ENCODE peak calls at places on chromosomes 7 and 10, in nine cellular contexts. H, R, W, L, M, S, I, E and O are unnamed samples.

GRCh38 chr10:62082729-62083412 is 181.4 kb downstream of the ARID5B start:
- DNase-seq in H (peak; percentile 36), R (no peak), W (no peak), L (peak; percentile 43), M (no peak), S (no peak), I (peak; percentile 73), E (no peak), O (no peak)

GRCh38 chr10:28909875-28910274 is 232.6 kb downstream of the BAMBI start:
- DNase-seq in H (no peak), R (no peak), W (no peak), L (no peak), M (no peak), S (no peak), I (no peak), E (no peak), O (no peak)

GRCh38 chr7:20219446-20220292 is 2.5 kb upstream of the MACC1 start:
- DNase-seq in H (peak; percentile 97), R (peak; percentile 39), W (peak; percentile 86), L (peak; percentile 73), M (peak; percentile 53), S (peak; percentile 80), I (peak; percentile 83), E (peak; percentile 92), O (peak; percentile 100)

GRCh38 chr7:133753513-133753912 is 373.6 kb upstream of the LRGUK start:
- DNase-seq in H (peak; percentile 76), R (no peak), W (no peak), L (no peak), M (no peak), S (no peak), I (no peak), E (no peak), O (peak; percentile 37)

GRCh38 chr10:27457966-27458365 is 46.1 kb upstream of the RAB18 start:
- DNase-seq in H (no peak), R (no peak), W (no peak), L (no peak), M (no peak), S (no peak), I (no peak), E (no peak), O (no peak)

GRCh38 chr10:126147866-126148578 is 240.3 kb downstream of the ADAM12 start:
- DNase-seq in H (no peak), R (no peak), W (no peak), L (no peak), M (no peak), S (no peak), I (no peak), E (no peak), O (no peak)

GRCh38 chr7:51645298-51645697 is 328.7 kb upstream of the COBL start:
- DNase-seq in H (no peak), R (no peak), W (no peak), L (no peak), M (no peak), S (no peak), I (no peak), E (no peak), O (no peak)

GRCh38 chr7:142012825-142013506 is 17.3 kb downstream of the MGAM start:
- DNase-seq in H (no peak), R (no peak), W (no peak), L (no peak), M (no peak), S (no peak), I (no peak), E (no peak), O (no peak)

GRCh38 chr7:96786998-96787395 is 77.4 kb upstream of the SEM1 start:
- DNase-seq in H (no peak), R (no peak), W (no peak), L (no peak), M (no peak), S (no peak), I (no peak), E (no peak), O (no peak)

GRCh38 chr10:74863508-74863907 is 37.1 kb downstream of the KAT6B start:
- DNase-seq in H (peak; percentile 12), R (no peak), W (no peak), L (no peak), M (no peak), S (no peak), I (no peak), E (no peak), O (no peak)

GRCh38 chr7:23336799-23337283 is 37.7 kb downstream of the MALSU1 start:
- DNase-seq in H (no peak), R (no peak), W (no peak), L (no peak), M (no peak), S (no peak), I (no peak), E (no peak), O (no peak)

GRCh38 chr7:26397786-26398435 is 106.2 kb downstream of the SNX10 start:
- DNase-seq in H (no peak), R (peak; percentile 44), W (no peak), L (peak; percentile 17), M (peak; percentile 33), S (no peak), I (peak; percentile 68), E (peak; percentile 91), O (no peak)

GRCh38 chr7:12258074-12258473 is 47.0 kb downstream of the TMEM106B start:
- DNase-seq in H (no peak), R (no peak), W (no peak), L (no peak), M (no peak), S (no peak), I (no peak), E (no peak), O (no peak)

GRCh38 chr7:11492307-11492706 is 339.7 kb downstream of the THSD7A start:
- DNase-seq in H (peak; percentile 14), R (no peak), W (no peak), L (no peak), M (no peak), S (no peak), I (no peak), E (no peak), O (no peak)

GRCh38 chr7:42893341-42894242 is 18.3 kb downstream of the C7orf25 start:
- DNase-seq in H (no peak), R (no peak), W (no peak), L (no peak), M (no peak), S (no peak), I (no peak), E (no peak), O (no peak)

GRCh38 chr7:105206985-105207384 is 181.7 kb downstream of the SRPK2 start:
- DNase-seq in H (no peak), R (no peak), W (no peak), L (no peak), M (no peak), S (no peak), I (no peak), E (no peak), O (no peak)

GRCh38 chr7:105204520-105204919 is 184.2 kb downstream of the SRPK2 start:
- DNase-seq in H (no peak), R (no peak), W (no peak), L (no peak), M (no peak), S (no peak), I (no peak), E (no peak), O (no peak)

GRCh38 chr7:105202561-105203130 is 186.1 kb downstream of the SRPK2 start:
- DNase-seq in H (no peak), R (no peak), W (no peak), L (no peak), M (no peak), S (no peak), I (no peak), E (no peak), O (no peak)

GRCh38 chr7:105205592-105206211 is 183.0 kb downstream of the SRPK2 start:
- DNase-seq in H (no peak), R (no peak), W (no peak), L (no peak), M (no peak), S (no peak), I (no peak), E (no peak), O (peak; percentile 18)

DNA sequence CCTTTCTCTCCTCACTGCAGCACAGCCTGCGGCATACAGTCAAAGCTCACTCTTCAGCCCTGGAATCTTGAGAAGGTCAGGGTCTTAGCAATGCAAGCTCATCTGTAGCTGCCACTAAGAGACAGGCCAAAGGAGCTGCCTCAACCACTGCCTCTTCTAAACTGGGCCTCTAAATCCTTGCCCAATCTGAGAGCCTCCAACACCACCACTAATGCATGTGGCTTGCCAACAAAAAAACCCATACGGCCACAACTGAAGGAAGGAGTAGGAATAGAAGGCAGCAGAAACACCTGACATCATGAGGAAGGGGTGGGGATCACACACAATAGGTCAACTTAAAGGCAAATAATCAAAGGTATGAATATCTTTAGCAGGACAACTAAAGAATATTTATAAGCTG is 183.8 kb downstream of the SRPK2 start:
- DNase-seq in H (no peak), R (no peak), W (no peak), L (no peak), M (no peak), S (no peak), I (no peak), E (no peak), O (no peak)
- H3K27ac ChIP-seq in H (no peak overlapping the region), R (no peak overlapping the region), W (no peak overlapping the region), L (no peak overlapping the region), M (no peak overlapping the region), S (no peak overlapping the region), I (no peak overlapping the region), E (no peak overlapping the region), O (no peak overlapping the region)

GRCh38 chr10:122229678-122230077 is 41.4 kb upstream of the BTBD16 start:
- DNase-seq in H (no peak), R (no peak), W (no peak), L (no peak), M (no peak), S (no peak), I (no peak), E (no peak), O (no peak)
- H3K36me3 ChIP-seq in H (peaks cover 10% of the 10 kb centered on the region), R (peaks cover 6% of the 10 kb centered on the region), W (peaks cover 3% of the 10 kb centered on the region), L (peaks cover 94% of the 10 kb centered on the region), M (peaks cover 23% of the 10 kb centered on the region), S (peaks cover 82% of the 10 kb centered on the region), I (no peaks in the 10 kb centered on the region), E (no peaks in the 10 kb centered on the region), O (no peaks in the 10 kb centered on the region)

DNA sequence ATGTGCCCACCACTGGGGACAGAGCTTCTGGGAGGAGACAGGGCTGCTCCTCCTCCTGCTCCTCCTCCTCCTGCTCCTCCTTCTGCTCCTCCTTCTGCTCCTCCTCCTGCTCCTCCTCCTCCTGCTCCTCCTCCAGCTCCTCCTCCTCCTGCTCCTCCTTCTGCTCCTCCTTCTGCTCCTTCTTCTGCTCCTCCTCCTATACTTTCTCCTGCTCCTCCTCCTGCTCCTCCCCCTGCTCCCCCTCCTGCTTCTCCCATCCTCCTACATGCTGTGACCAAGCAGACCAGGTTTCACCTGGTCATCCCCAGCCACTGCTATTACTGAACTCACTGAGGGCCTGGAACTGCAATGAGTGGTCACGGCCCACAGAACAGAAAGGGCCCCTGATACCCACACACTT is 154.0 kb upstream of the PPP2R2D start:
- DNase-seq in H (no peak), R (no peak), W (no peak), L (no peak), M (no peak), S (no peak), I (no peak), E (no peak), O (no peak)
- H3K9me3 ChIP-seq in H (peaks cover 13% of the 10 kb centered on the region), R (no peaks in the 10 kb centered on the region), W (no peaks in the 10 kb centered on the region), L (no peaks in the 10 kb centered on the region), M (no peaks in the 10 kb centered on the region), S (no peaks in the 10 kb centered on the region), I (no peaks in the 10 kb centered on the region), E (no peaks in the 10 kb centered on the region), O (no peaks in the 10 kb centered on the region)

GRCh38 chr7:158811461-158811860 is 17.8 kb downstream of the ESYT2 start:
- DNase-seq in H (peak; percentile 81), R (peak; percentile 34), W (peak; percentile 77), L (no peak), M (peak; percentile 65), S (no peak), I (no peak), E (no peak), O (peak; percentile 82)
- H3K27ac ChIP-seq in H (peak overlapping the region; percentile 55), R (peak overlapping the region; percentile 60), W (peak overlapping the region; percentile 6), L (peak overlapping the region; percentile 57), M (peak overlapping the region; percentile 82), S (peak overlapping the region; percentile 78), I (no peak overlapping the region), E (peak overlapping the region; percentile 19), O (peak overlapping the region; percentile 77)